ENCODE peak calls at places on chromosomes 16 and 17, in four cellular contexts. J is ovary, N is mucosa of gallbladder, Z is A172. G is an unnamed sample.

GRCh38 chr16:11234884-11235702 is 20.9 kb downstream of the SOCS1 start:
- DNase-seq in J (no peak), N (no peak), Z (no peak), G (no peak)

GRCh38 chr16:23739516-23739915 is 15.3 kb upstream of the CHP2 start:
- DNase-seq in J (no peak), N (no peak), Z (no peak), G (no peak)

GRCh38 chr16:80716564-80717139 is 87.7 kb downstream of the CDYL2 start:
- DNase-seq in J (no peak), N (no peak), Z (no peak), G (no peak)

GRCh38 chr16:86306811-86307517 is 203.4 kb upstream of the FOXF1 start:
- DNase-seq in J (no peak), N (no peak), Z (peak), G (no peak)

GRCh38 chr16:31875112-31875803 is 1.7 kb downstream of the ZNF267 start:
- DNase-seq in J (no peak), N (no peak), Z (peak), G (no peak)

GRCh38 chr16:84699147-84699711 is 571 bp upstream of the USP10 start:
- DNase-seq in J (no peak), N (no peak), Z (no peak), G (no peak)

GRCh38 chr16:81585785-81586184 is 141.2 kb downstream of the CMIP start:
- DNase-seq in J (no peak), N (no peak), Z (peak), G (no peak)

GRCh38 chr17:77884019-77884418 is 74.5 kb upstream of the TNRC6C start:
- DNase-seq in J (no peak), N (no peak), Z (no peak), G (peak)

G was measured in T-cell.